ENCODE peak calls at places on chromosomes 4 and X, in four cellular contexts. I is Peyer's patch, P is BJ, T is HFFc6. S is an unnamed sample.

GRCh38 chr4:121980643-121981042 is 28.8 kb upstream of the TRPC3 start:
- DNase-seq in I (no peak), P (peak), T (no peak), S (no peak)

GRCh38 chr4:29052266-29052665 is 1667.9 kb upstream of the PCDH7 start:
- DNase-seq in I (no peak), P (no peak), T (no peak), S (no peak)

GRCh38 chrX:53481816-53482485 is 47.8 kb upstream of the HSD17B10 start:
- DNase-seq in I (peak), P (no peak), T (peak), S (peak)

GRCh38 chrX:148905376-148905775 is 405.0 kb downstream of the AFF2 start:
- DNase-seq in I (no peak), P (no peak), T (no peak), S (no peak)

GRCh38 chrX:102934624-102935023 is 2.4 kb upstream of the RAB40AL start:
- DNase-seq in I (no peak), P (no peak), T (peak), S (peak)

GRCh38 chrX:55056820-55057690 is 17.8 kb upstream of the PAGE2B start:
- DNase-seq in I (no peak), P (no peak), T (peak), S (no peak)

GRCh38 chrX:115362334-115363095 is 73.0 kb downstream of the LUZP4 start:
- DNase-seq in I (no peak), P (no peak), T (no peak), S (peak)

GRCh38 chrX:3046253-3046909 is 5.1 kb downstream of the ARSF start:
- DNase-seq in I (no peak), P (no peak), T (no peak), S (no peak)

GRCh38 chr4:100649478-100649877 is 131.7 kb upstream of the EMCN start:
- DNase-seq in I (no peak), P (no peak), T (no peak), S (no peak)

GRCh38 chr4:34091451-34091850 is 2152.9 kb downstream of the ARAP2 start:
- DNase-seq in I (no peak), P (no peak), T (no peak), S (no peak)
- TF ChIP-seq CTCF in I (no peak), P (no peak), T (no peak), S (no peak)

GRCh38 chr4:55635282-55635681 is 816 bp downstream of the NMU start:
- DNase-seq in I (no peak), P (no peak), T (no peak), S (no peak)

GRCh38 chr4:55634417-55635128 is 1.5 kb downstream of the NMU start:
- DNase-seq in I (no peak), P (no peak), T (no peak), S (no peak)

GRCh38 chr4:55636622-55636999 is 513 bp upstream of the NMU start:
- DNase-seq in I (no peak), P (no peak), T (no peak), S (no peak)

GRCh38 chr4:55637272-55637820 is 1.2 kb upstream of the NMU start:
- DNase-seq in I (no peak), P (no peak), T (no peak), S (no peak)

GRCh38 chr4:55635760-55636621 is at the start of gene NMU:
- DNase-seq in I (no peak), P (no peak), T (no peak), S (no peak)
- TF ChIP-seq CTCF in I (no peak), P (no peak), T (no peak), S (no peak)

GRCh38 chr4:80335226-80335553 is 340 bp upstream of the CFAP299 start:
- DNase-seq in I (no peak), P (no peak), T (no peak), S (no peak)

GRCh38 chr4:80333121-80333520 is 2.4 kb upstream of the CFAP299 start:
- DNase-seq in I (no peak), P (no peak), T (peak), S (no peak)

GRCh38 chr4:80334568-80334967 is 962 bp upstream of the CFAP299 start:
- DNase-seq in I (no peak), P (no peak), T (no peak), S (no peak)

GRCh38 chr4:80336582-80336981 is 1.1 kb downstream of the CFAP299 start:
- DNase-seq in I (no peak), P (no peak), T (peak), S (no peak)

DNA sequence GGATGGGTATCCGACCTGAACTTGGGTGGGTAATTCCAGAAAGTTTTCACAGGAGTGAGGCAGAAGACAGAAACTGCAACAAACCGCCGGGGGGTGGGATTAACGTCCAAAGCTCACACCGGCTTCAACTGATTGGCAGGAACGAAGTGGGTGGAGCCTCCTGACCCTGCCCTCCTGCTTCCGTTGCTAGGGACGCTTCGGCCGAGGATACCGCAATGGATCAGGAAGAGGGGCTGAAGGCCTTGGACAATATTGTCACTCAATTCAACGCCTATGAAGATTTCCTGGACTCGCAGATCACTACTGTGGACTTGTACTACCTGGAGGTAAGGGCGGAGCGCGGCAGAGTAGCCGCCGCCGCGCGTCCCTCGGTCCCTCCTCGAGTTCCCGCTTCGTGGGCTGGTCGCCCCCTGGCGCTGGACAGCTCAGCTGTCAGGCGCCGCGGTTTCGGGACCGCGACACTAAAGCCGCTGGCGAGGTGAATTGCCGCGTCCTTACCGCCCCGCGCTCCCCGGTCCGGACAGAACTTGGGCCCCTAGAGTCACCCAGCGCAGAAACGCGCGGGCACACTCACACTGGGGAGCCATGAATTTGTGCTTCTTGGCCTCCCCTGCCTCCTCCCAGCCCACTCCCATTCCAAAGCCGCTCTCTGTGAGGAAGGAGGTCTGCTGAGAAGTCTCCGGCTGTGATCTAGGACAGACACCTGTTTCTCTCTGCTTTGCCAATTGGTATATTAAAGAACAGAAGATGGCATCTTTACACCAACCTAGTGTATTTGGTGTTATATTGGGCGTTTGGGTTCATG is at the start of gene CFAP299:
- DNase-seq in I (peak), P (peak), T (peak), S (peak)
- TF ChIP-seq CTCF in I (peak), P (peak), T (peak), S (no peak)

GRCh38 chrX:129235903-129236302 is 287.4 kb downstream of the SMARCA1 start:
- DNase-seq in I (no peak), P (no peak), T (no peak), S (no peak)

GRCh38 chrX:129233791-129234190 is 289.5 kb downstream of the SMARCA1 start:
- DNase-seq in I (no peak), P (no peak), T (no peak), S (no peak)

GRCh38 chrX:129238011-129238410 is 285.3 kb downstream of the SMARCA1 start:
- DNase-seq in I (no peak), P (no peak), T (no peak), S (no peak)

DNA sequence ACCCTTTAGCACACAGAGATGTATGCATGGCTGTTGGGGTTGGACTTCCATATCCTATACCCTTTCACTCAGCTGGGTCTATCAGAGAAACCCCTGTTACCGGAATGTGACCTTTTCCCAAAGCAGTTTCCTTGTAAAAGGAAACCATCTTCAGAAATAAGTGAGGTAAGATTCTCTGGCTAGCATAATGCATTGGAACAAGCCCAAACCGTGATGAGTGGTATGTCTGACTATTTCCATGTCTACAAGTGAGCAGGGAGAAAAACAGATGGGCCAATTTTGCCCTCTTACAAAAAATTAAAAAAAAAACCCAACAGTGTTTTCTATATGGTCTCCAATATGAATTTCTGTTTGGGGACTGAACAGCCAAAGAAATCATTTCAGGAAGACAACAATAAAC is 283.9 kb downstream of the SMARCA1 start:
- DNase-seq in I (no peak), P (no peak), T (peak), S (no peak)
- TF ChIP-seq CTCF in I (no peak), P (no peak), T (no peak), S (no peak)

DNA sequence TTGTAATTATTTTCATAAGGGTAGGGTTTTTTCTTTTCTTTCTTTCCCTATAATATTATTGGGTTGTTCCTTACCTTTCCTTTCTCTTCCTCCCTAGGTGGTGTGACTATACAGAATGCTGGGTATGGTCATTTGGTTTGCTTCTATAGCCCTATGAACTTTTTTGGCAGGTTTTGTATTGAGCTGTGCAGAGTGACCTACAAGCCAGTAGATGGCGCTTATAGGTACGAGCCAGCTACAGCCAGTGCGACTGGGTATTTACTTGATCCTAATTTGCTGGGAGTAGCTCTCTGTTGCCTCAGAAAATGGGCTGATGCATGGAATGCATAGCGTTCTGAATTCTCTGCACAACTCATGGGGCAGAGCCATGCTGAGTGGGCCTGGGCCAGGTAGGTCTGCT is 423.3 kb downstream of the MAGEE1 start:
- DNase-seq in I (no peak), P (no peak), T (no peak), S (no peak)
- TF ChIP-seq CTCF in I (no peak), P (no peak), T (no peak), S (no peak)

GRCh38 chrX:131747173-131747572 is 203.3 kb downstream of the OR13H1 start:
- DNase-seq in I (peak), P (no peak), T (no peak), S (no peak)

DNA sequence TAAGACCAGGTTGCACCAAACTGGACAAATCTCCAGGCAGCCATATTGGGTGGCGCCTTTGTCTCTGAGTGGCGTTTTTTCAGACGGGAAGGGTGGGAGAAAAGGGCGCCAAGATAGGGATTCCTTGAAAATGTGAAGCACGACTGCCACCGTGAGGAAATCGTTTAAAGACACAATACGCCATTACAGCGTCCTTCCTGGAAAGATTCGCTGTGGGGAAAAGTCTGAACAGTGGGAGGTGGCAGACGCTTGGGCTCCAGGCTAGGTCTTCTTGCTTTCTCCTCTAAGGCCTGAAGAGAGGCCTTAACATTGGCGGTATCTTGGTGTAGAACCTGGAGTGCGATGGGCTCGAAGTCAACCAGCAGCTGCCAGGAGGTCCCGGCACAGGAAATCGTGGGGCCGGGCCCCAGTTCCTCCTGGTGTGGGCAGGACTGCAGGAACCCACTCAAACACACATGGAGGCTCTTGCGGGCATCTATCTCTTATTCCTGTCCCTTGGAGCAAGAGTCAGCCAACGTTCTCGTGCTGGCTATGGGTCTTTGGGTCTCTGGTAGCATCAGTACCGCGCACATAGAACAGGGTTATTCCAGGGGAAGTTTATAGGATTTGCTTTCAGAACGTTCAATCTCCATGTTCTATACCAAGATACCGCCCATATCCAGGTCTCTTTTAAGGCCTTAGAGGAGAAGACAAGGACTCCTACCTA is 208.8 kb downstream of the OR13H1 start:
- DNase-seq in I (peak), P (no peak), T (no peak), S (no peak)
- TF ChIP-seq CTCF in I (no peak), P (no peak), T (no peak), S (no peak)

S was measured in natural killer cell.